ENCODE peak calls at places on chromosomes 12 and 14, in ten cellular contexts. N, C, A, K, O, I, G, V, X and D are unnamed samples.
A peak's percentile ranks its signal among the peaks of the same experiment; 100 is the strongest.

GRCh38 chr12:27193854-27194544 is 50.1 kb upstream of the STK38L start:
- DNase-seq in N (peak; percentile 91), C (no peak), A (no peak), K (no peak), O (no peak), I (no peak), G (peak; percentile 86), V (peak; percentile 87), X (peak; percentile 87), D (peak; percentile 71)

GRCh38 chr12:12244341-12244740 is 22.5 kb downstream of the LRP6 start:
- DNase-seq in N (no peak), C (peak; percentile 58), A (no peak), K (no peak), O (no peak), I (no peak), G (no peak), V (no peak), X (no peak), D (no peak)

GRCh38 chr14:77024171-77024627 is 4.3 kb downstream of the IRF2BPL start:
- DNase-seq in N (peak; percentile 34), C (no peak), A (no peak), K (no peak), O (no peak), I (peak; percentile 57), G (peak; percentile 43), V (no peak), X (no peak), D (no peak)

GRCh38 chr12:85673921-85674420 is 162.2 kb downstream of the RASSF9 start:
- DNase-seq in N (no peak), C (no peak), A (no peak), K (no peak), O (no peak), I (no peak), G (no peak), V (no peak), X (no peak), D (no peak)

GRCh38 chr14:54440454-54440853 is 720 bp downstream of the CNIH1 start:
- DNase-seq in N (no peak), C (no peak), A (no peak), K (no peak), O (no peak), I (no peak), G (peak; percentile 10), V (peak; percentile 15), X (no peak), D (no peak)

GRCh38 chr12:69238589-69239285 is 632 bp upstream of the CPSF6 start:
- DNase-seq in N (no peak), C (no peak), A (no peak), K (no peak), O (no peak), I (no peak), G (no peak), V (no peak), X (no peak), D (no peak)

GRCh38 chr12:107616941-107617340 is 68.7 kb upstream of the PWP1 start:
- DNase-seq in N (no peak), C (no peak), A (no peak), K (no peak), O (no peak), I (no peak), G (no peak), V (no peak), X (no peak), D (no peak)

GRCh38 chr12:46661161-46661845 is 164.5 kb downstream of the SLC38A4 start:
- DNase-seq in N (peak; percentile 96), C (no peak), A (no peak), K (no peak), O (no peak), I (no peak), G (peak; percentile 95), V (peak; percentile 93), X (peak; percentile 67), D (peak; percentile 88)

GRCh38 chr12:121668750-121669524 is 517 bp downstream of the MORN3 start:
- DNase-seq in N (peak; percentile 44), C (no peak), A (no peak), K (peak; percentile 59), O (peak; percentile 79), I (peak; percentile 79), G (peak; percentile 36), V (peak; percentile 38), X (no peak), D (no peak)

GRCh38 chr12:131832393-131833231 is 4.4 kb downstream of the MMP17 start:
- DNase-seq in N (peak; percentile 75), C (peak; percentile 68), A (no peak), K (no peak), O (no peak), I (no peak), G (peak; percentile 30), V (peak; percentile 72), X (no peak), D (peak; percentile 83)

GRCh38 chr12:115794659-115795081 is 482.8 kb downstream of the MED13L start:
- DNase-seq in N (no peak), C (no peak), A (no peak), K (no peak), O (no peak), I (no peak), G (no peak), V (no peak), X (no peak), D (no peak)
- TF ChIP-seq CTCF in N (no peak), C (no peak), A (no peak), K (no peak), O (no peak), I (no peak), G (no peak), V (no peak), X (no peak), D (no peak)

DNA sequence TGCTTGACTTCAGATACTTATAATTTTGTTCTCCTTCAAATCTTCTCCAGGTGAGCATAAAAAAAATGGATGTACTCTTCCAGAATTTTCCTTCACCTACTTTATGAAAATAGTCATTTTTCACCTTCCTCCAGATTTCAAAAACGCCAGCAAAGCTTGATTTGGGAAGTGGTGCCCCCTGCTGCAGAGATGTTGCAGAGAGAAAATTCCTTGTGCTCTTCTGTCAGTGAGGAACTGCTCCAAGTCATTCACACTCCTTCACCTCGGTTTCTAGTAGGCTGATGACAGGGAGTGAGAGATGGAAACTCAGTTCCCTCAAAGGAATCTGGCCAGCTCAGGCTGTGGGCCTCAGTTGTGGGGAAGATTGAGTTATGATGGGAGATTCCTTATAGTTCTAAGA is 24.2 kb upstream of the RNASE3 start:
- DNase-seq in N (peak; percentile 33), C (no peak), A (no peak), K (no peak), O (no peak), I (peak; percentile 20), G (no peak), V (peak; percentile 16), X (no peak), D (no peak)
- TF ChIP-seq CTCF in N (peak; percentile 49), C (peak; percentile 60), A (no peak), K (peak; percentile 63), O (peak; percentile 61), I (peak; percentile 47), G (peak; percentile 20), V (peak; percentile 51), X (peak; percentile 19), D (peak; percentile 73)

GRCh38 chr14:60757617-60758016 is 23.1 kb downstream of the MNAT1 start:
- DNase-seq in N (peak; percentile 84), C (no peak), A (no peak), K (no peak), O (no peak), I (no peak), G (peak; percentile 74), V (peak; percentile 92), X (no peak), D (peak; percentile 76)

GRCh38 chr14:60760648-60761364 is 26.2 kb downstream of the MNAT1 start:
- DNase-seq in N (no peak), C (no peak), A (no peak), K (no peak), O (no peak), I (no peak), G (no peak), V (no peak), X (no peak), D (no peak)

GRCh38 chr14:60756847-60757246 is 22.3 kb downstream of the MNAT1 start:
- DNase-seq in N (peak; percentile 45), C (no peak), A (no peak), K (no peak), O (no peak), I (no peak), G (peak; percentile 44), V (peak; percentile 59), X (no peak), D (no peak)

GRCh38 chr14:60760209-60760608 is 25.6 kb downstream of the MNAT1 start:
- DNase-seq in N (no peak), C (no peak), A (no peak), K (no peak), O (no peak), I (no peak), G (no peak), V (no peak), X (no peak), D (no peak)

GRCh38 chr14:60758875-60759274 is 24.3 kb downstream of the MNAT1 start:
- DNase-seq in N (no peak), C (no peak), A (no peak), K (no peak), O (no peak), I (no peak), G (peak; percentile 62), V (no peak), X (no peak), D (no peak)
- TF ChIP-seq CTCF in N (no peak), C (no peak), A (no peak), K (no peak), O (no peak), I (no peak), G (no peak), V (no peak), X (no peak), D (no peak)

GRCh38 chr14:90111895-90112534 is 50.2 kb downstream of the KCNK13 start:
- DNase-seq in N (peak; percentile 89), C (no peak), A (no peak), K (no peak), O (no peak), I (no peak), G (peak; percentile 87), V (peak; percentile 87), X (peak; percentile 51), D (peak; percentile 92)

GRCh38 chr14:90115780-90116179 is 54.0 kb downstream of the KCNK13 start:
- DNase-seq in N (no peak), C (no peak), A (no peak), K (no peak), O (no peak), I (no peak), G (no peak), V (no peak), X (no peak), D (no peak)

GRCh38 chr14:90116444-90116843 is 54.6 kb downstream of the KCNK13 start:
- DNase-seq in N (no peak), C (no peak), A (no peak), K (no peak), O (no peak), I (no peak), G (no peak), V (no peak), X (no peak), D (no peak)

GRCh38 chr14:90109858-90110257 is 48.1 kb downstream of the KCNK13 start:
- DNase-seq in N (peak; percentile 19), C (no peak), A (no peak), K (no peak), O (no peak), I (no peak), G (no peak), V (no peak), X (no peak), D (no peak)

DNA sequence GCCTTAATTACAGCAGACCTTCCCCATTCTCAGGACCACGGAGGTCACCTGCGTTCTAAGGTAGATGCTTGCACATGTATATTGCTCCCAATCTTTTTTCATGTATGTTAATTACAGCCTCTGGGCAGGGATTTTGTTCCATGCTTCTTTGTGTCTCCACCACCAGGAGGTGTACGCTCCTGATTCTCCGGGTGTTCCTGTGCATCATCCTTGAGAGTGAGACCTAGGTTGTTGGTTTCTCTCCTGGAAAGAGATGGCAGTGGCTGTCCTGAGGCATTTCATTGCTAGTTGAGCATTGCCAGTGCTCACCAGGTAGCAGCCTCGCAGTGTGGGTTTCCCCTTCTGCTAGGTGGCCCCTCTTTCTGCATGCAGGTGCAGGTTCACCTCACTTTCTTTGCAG is 52.8 kb downstream of the KCNK13 start:
- DNase-seq in N (no peak), C (no peak), A (no peak), K (no peak), O (no peak), I (no peak), G (no peak), V (no peak), X (no peak), D (no peak)
- TF ChIP-seq CTCF in N (no peak), C (no peak), A (no peak), K (peak; percentile 52), O (peak; percentile 34), I (peak; percentile 18), G (no peak), V (peak; percentile 17), X (no peak), D (peak; percentile 60)